ENCODE peak calls at places on chromosome 18, in four cellular contexts. J is hippocampal formation; X is WERI-Rb-1; A is activated CD8-positive, alpha-beta T cell treated with anti-CD3 and anti-CD28 coated beads, Interleukin-2, amount 10 ng/mL, durations not matched to agents 7 days and 5 days. V is an unnamed sample.

GRCh38 chr18:48711651-48712486 is 173.0 kb downstream of the CTIF start:
- DNase-seq in J (peak; percentile 43), X (peak; percentile 70), A (peak; percentile 35), V (no peak)

GRCh38 chr18:3450358-3451107 is 561 bp downstream of the TGIF1 start:
- DNase-seq in J (peak; percentile 74), X (no peak), A (peak; percentile 71), V (no peak)

GRCh38 chr18:48819276-48819675 is 131.5 kb downstream of the SMAD7 start:
- DNase-seq in J (no peak), X (no peak), A (no peak), V (no peak)

GRCh38 chr18:10207682-10208081 is 246.8 kb upstream of the APCDD1 start:
- DNase-seq in J (no peak), X (no peak), A (no peak), V (no peak)

GRCh38 chr18:9428301-9428706 is 47.0 kb upstream of the RALBP1 start:
- DNase-seq in J (no peak), X (no peak), A (no peak), V (no peak)

GRCh38 chr18:54774971-54775665 is 53.2 kb upstream of the RAB27B start:
- DNase-seq in J (no peak), X (no peak), A (no peak), V (no peak)

GRCh38 chr18:34773378-34773777 is 63.3 kb downstream of the DTNA start:
- DNase-seq in J (no peak), X (no peak), A (no peak), V (no peak)

GRCh38 chr18:78689606-78690005 is 290.0 kb upstream of the SALL3 start:
- DNase-seq in J (no peak), X (no peak), A (no peak), V (no peak)

GRCh38 chr18:12391487-12392136 is 14.6 kb upstream of the AFG3L2 start:
- DNase-seq in J (peak; percentile 45), X (peak; percentile 48), A (peak; percentile 71), V (no peak)

GRCh38 chr18:45066868-45067267 is 386.2 kb downstream of the SETBP1 start:
- DNase-seq in J (no peak), X (no peak), A (no peak), V (no peak)

GRCh38 chr18:10412933-10413332 is 41.5 kb upstream of the APCDD1 start:
- DNase-seq in J (no peak), X (no peak), A (no peak), V (no peak)

GRCh38 chr18:25261768-25262167 is 90.2 kb downstream of the ZNF521 start:
- DNase-seq in J (no peak), X (no peak), A (no peak), V (no peak)

GRCh38 chr18:51196811-51197660 is 445 bp downstream of the MEX3C start:
- DNase-seq in J (peak; percentile 35), X (peak; percentile 60), A (peak; percentile 54), V (no peak)

GRCh38 chr18:62206593-62206992 is 19.5 kb downstream of the RELCH start:
- DNase-seq in J (no peak), X (no peak), A (no peak), V (no peak)